ENCODE peak calls at places on chromosomes 7 and 10, in nine cellular contexts. U is neural progenitor cell; L is adipocyte; O is CD8-positive, alpha-beta memory T cell; T is hepatic stellate cell; M is CD4-positive, alpha-beta memory T cell; S is GM03348; E is GM23338; F is COLO829. I is an unnamed sample.

GRCh38 chr7:157916946-157917670 is 580.3 kb downstream of the DNAJB6 start:
- DNase-seq in S (no peak), E (no peak), L (no peak), F (no peak), O (no peak), U (no peak), T (no peak), M (no peak), I (no peak)

GRCh38 chr10:121155742-121156141 is 304.6 kb downstream of the WDR11 start:
- DNase-seq in E (no peak), O (no peak), L (no peak), T (no peak), M (no peak), U (no peak), S (no peak), F (no peak), I (no peak)

GRCh38 chr10:11827414-11827813 is 4.3 kb downstream of the PROSER2 start:
- DNase-seq in F (no peak), T (no peak), E (no peak), S (no peak), M (no peak), O (no peak), U (no peak), L (no peak), I (no peak)

GRCh38 chr10:128855656-128856428 is 611.2 kb upstream of the MGMT start:
- DNase-seq in O (no peak), F (no peak), T (no peak), L (no peak), S (no peak), U (no peak), M (no peak), E (no peak), I (no peak)

GRCh38 chr7:2172311-2173183 is 60.2 kb downstream of the MAD1L1 start:
- DNase-seq in U (no peak), O (no peak), F (peak; percentile 32), T (peak; percentile 92), S (peak; percentile 40), E (no peak), M (no peak), L (peak; percentile 95), I (peak; percentile 87)

GRCh38 chr10:117138838-117139580 is 939 bp upstream of the VAX1 start:
- DNase-seq in L (no peak), O (no peak), S (no peak), U (peak; percentile 74), E (peak; percentile 59), T (no peak), M (no peak), F (peak; percentile 66), I (no peak)

GRCh38 chr7:22317632-22318031 is 39.3 kb downstream of the RAPGEF5 start:
- DNase-seq in F (no peak), E (no peak), T (no peak), L (no peak), O (no peak), M (no peak), S (no peak), U (no peak), I (no peak)

GRCh38 chr10:42112331-42113157 is 525.8 kb downstream of the ZNF33B start:
- DNase-seq in U (no peak), E (no peak), T (no peak), F (no peak), L (no peak), S (no peak), M (no peak), O (no peak), I (no peak)

GRCh38 chr10:33271969-33272583 is 62.4 kb downstream of the NRP1 start:
- DNase-seq in O (no peak), M (no peak), E (no peak), F (no peak), L (peak; percentile 67), T (no peak), S (no peak), U (no peak), I (no peak)

GRCh38 chr10:132537713-132538020 is at the start of gene INPP5A:
- DNase-seq in F (no peak), U (no peak), T (no peak), O (no peak), S (no peak), E (no peak), L (no peak), M (no peak), I (no peak)

GRCh38 chr10:59012839-59013238 is 163.6 kb upstream of the PHYHIPL start:
- DNase-seq in T (no peak), E (no peak), O (no peak), L (no peak), F (no peak), S (no peak), M (no peak), U (no peak), I (no peak)

GRCh38 chr10:62870866-62871265 is 54.7 kb upstream of the EGR2 start:
- DNase-seq in S (no peak), U (no peak), E (no peak), O (no peak), M (no peak), T (no peak), L (no peak), F (no peak), I (no peak)